ENCODE peak calls at places on chromosomes 13 and 19, in eight cellular contexts. X is GM06990, M is fibroblast of mammary gland, Z is Karpas-422, T is adrenal gland, N is adipocyte, U is right lobe of liver, K is AG04450. I is an unnamed sample.

GRCh38 chr19:9986787-9987281 is 23.5 kb downstream of the COL5A3 start:
- DNase-seq in M (peak), X (no peak), Z (no peak), N (peak), T (no peak), K (no peak), U (no peak), I (no peak)

GRCh38 chr13:46672338-46673090 is 119.5 kb downstream of the LRCH1 start:
- DNase-seq in Z (no peak), T (no peak), K (no peak), X (no peak), N (no peak), M (no peak), U (no peak), I (no peak)

GRCh38 chr13:98824376-98825160 is 72.1 kb upstream of the SLC15A1 start:
- DNase-seq in Z (no peak), N (no peak), K (no peak), X (no peak), T (no peak), U (peak), M (peak), I (no peak)

GRCh38 chr19:15161028-15161984 is 39.5 kb downstream of the NOTCH3 start:
- DNase-seq in K (no peak), U (no peak), N (no peak), T (no peak), M (peak), Z (peak), X (no peak), I (no peak)

GRCh38 chr13:73984949-73985691 is 149.1 kb downstream of the KLF12 start:
- DNase-seq in U (no peak), M (no peak), Z (no peak), N (no peak), T (no peak), K (no peak), X (no peak), I (no peak)

GRCh38 chr19:5586300-5587070 is 18.7 kb upstream of the TINCR start:
- DNase-seq in K (no peak), Z (no peak), M (peak), T (no peak), N (no peak), X (no peak), U (no peak), I (no peak)

GRCh38 chr13:48532473-48533206 is at the start of gene RCBTB2:
- DNase-seq in N (peak), U (peak), X (peak), M (peak), T (peak), Z (peak), K (peak), I (peak)

GRCh38 chr13:59951011-59951410 is 212.7 kb downstream of the DIAPH3 start:
- DNase-seq in T (no peak), X (no peak), U (no peak), M (no peak), Z (no peak), N (no peak), K (no peak), I (no peak)

GRCh38 chr13:100096526-100096925 is 7.6 kb downstream of the PCCA start:
- DNase-seq in X (no peak), M (no peak), K (no peak), Z (no peak), T (no peak), U (no peak), N (no peak), I (no peak)

GRCh38 chr13:100095498-100095897 is 6.6 kb downstream of the PCCA start:
- DNase-seq in N (no peak), Z (no peak), T (no peak), X (no peak), K (no peak), M (no peak), U (no peak), I (no peak)

GRCh38 chr13:100100115-100100879 is 11.4 kb downstream of the PCCA start:
- DNase-seq in Z (no peak), M (peak), K (peak), U (peak), N (peak), X (no peak), T (peak), I (peak)

GRCh38 chr13:100098445-100099116 is 9.7 kb downstream of the PCCA start:
- DNase-seq in K (no peak), U (no peak), X (no peak), T (no peak), Z (peak), N (peak), M (no peak), I (no peak)

DNA sequence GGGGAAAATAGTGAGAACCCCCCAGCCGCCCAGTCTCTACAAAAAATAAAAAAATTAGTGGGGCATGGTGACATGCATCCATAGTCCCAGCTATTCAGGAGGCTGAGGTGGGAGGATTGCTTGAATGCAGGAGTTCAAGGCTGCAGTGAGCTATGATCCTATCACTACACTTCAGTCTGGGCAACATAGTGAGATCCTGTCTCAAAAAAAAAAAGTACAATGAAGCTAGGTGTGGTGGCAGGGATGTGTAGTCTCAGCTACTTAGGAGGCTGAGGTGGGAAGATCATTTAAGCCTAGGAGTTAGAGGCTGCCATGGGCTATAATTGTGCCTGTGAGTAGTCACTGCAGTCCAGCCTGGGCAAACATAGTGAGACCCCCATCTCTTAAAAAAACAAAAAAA is 8.9 kb downstream of the PCCA start:
- DNase-seq in M (no peak), K (no peak), N (no peak), Z (peak), T (no peak), X (no peak), U (no peak), I (no peak)
- H3K4me3 ChIP-seq in M (no peak), K (no peak), N (no peak), Z (no peak), T (no peak), X (no peak), U (no peak), I (no peak)

GRCh38 chr19:51751655-51752054 is at the start of gene FPR1:
- DNase-seq in T (no peak), Z (peak), M (peak), X (no peak), K (no peak), U (peak), N (no peak), I (no peak)
- H3K4me3 ChIP-seq in T (no peak), Z (peak), M (no peak), X (no peak), K (no peak), U (no peak), N (peak), I (no peak)

DNA sequence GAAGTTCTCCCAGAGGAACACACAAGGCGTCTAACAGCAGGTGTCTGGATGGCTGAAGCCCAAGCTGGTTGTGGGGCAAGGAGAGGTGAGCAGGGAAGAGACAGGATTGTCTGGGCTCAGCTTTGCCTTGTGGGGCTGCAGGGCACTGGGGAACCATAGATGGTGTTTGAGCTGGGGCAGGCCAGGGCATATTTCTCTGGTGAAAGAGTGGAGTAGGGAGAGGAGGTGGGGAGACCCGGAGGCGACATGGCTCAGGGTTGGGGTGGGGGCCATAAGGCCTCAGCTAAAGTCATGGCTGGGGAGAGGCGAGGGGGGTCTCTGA is 5.4 kb upstream of the PALM start:
- DNase-seq in X (no peak), T (no peak), N (no peak), U (no peak), M (no peak), Z (no peak), K (no peak), I (no peak)
- H3K4me3 ChIP-seq in X (no peak), T (peak), N (peak), U (no peak), M (no peak), Z (no peak), K (no peak), I (peak)

GRCh38 chr19:17946965-17947784 is 14.4 kb downstream of the CCDC124 start:
- DNase-seq in T (no peak), M (no peak), N (no peak), U (no peak), K (no peak), X (peak), Z (no peak), I (no peak)

GRCh38 chr19:17949956-17950309 is 17.0 kb upstream of the KCNN1 start:
- DNase-seq in X (no peak), U (no peak), M (no peak), Z (no peak), N (no peak), K (no peak), T (no peak), I (no peak)

GRCh38 chr19:17948967-17949930 is 16.4 kb downstream of the CCDC124 start:
- DNase-seq in M (no peak), T (no peak), X (peak), U (no peak), K (no peak), N (no peak), Z (no peak), I (no peak)

GRCh38 chr19:17947815-17948473 is 15.1 kb downstream of the CCDC124 start:
- DNase-seq in U (peak), K (peak), N (peak), Z (peak), T (peak), X (peak), M (peak), I (peak)

GRCh38 chr19:17948474-17948966 is 15.7 kb downstream of the CCDC124 start:
- DNase-seq in N (no peak), X (no peak), U (no peak), Z (no peak), T (no peak), M (no peak), K (no peak), I (no peak)
- H3K4me3 ChIP-seq in N (no peak), X (peak), U (peak), Z (peak), T (no peak), M (peak), K (peak), I (peak)

DNA sequence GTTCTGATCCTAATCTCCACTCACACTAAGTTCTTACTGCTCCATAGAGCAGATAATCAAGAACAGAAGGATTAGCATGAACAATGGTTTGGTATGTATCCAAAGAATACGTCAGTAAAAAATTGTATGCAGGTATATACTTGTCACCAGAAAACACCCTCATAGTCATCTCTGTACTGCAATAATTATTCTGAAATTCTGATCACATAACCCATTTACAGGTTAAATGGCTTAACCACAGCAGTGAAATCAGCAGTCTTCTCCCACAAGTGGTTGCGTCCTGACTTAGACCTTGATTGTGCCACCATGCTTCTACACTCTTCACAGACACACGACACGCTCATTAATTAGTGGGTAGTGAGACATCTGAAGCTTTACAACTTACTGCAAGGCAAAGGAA is 50.9 kb downstream of the LNX2 start:
- DNase-seq in T (no peak), M (no peak), N (no peak), U (no peak), K (no peak), X (peak), Z (no peak), I (no peak)
- H3K4me3 ChIP-seq in T (no peak), M (no peak), N (no peak), U (no peak), K (no peak), X (no peak), Z (no peak), I (no peak)

GRCh38 chr19:39759457-39760184 is 19.0 kb upstream of the LEUTX start:
- DNase-seq in T (no peak), X (peak), U (no peak), M (no peak), K (no peak), Z (peak), N (no peak), I (no peak)
- H3K4me3 ChIP-seq in T (no peak), X (no peak), U (no peak), M (no peak), K (no peak), Z (peak), N (no peak), I (no peak)

DNA sequence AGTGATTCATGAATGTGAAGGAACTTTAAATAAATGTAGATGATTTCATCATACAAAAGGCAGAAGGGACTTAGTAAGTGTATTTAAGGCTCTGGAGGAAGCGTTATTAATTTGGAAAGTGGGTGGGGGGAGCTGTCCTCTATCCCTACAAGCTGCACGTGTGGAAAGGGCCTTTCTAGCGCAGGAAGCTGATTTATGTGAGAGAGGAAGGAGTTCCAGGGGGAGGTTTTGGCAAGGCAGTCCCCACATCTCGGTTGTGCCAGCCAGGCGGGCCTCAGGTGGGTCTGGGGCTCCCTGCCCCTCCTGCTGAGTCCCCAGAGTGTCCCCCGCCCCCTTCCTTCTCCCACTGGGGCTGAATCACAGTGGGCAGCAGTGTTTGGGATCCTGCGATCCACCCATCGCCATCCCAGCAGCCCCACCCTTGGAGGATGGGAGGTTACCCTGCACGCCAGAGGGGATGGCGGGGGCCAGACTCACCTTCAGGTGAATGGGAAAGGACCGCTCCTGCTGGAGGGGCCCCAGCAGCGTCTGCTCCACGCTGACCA is 709 bp downstream of the DLEU7 start:
- DNase-seq in T (no peak), Z (no peak), N (no peak), X (no peak), M (no peak), K (no peak), U (no peak), I (no peak)
- H3K4me3 ChIP-seq in T (no peak), Z (no peak), N (no peak), X (no peak), M (no peak), K (no peak), U (no peak), I (peak)

I was measured in kidney epithelial cell.